ENCODE peak calls at places on chromosomes 13 and 19, in seven cellular contexts. D is HepG2, M is GM12878, H is SK-N-SH, T is HCT116, Z is H1, N is K562. P is an unnamed sample.

GRCh38 chr19:51024924-51025323 is 1.5 kb downstream of the KLK11 start:
- DNase-seq in D (no peak), M (no peak), H (no peak), T (no peak), Z (no peak), N (no peak), P (no peak)

GRCh38 chr19:55188620-55189019 is 8.5 kb upstream of the SYT5 start:
- DNase-seq in D (no peak), M (no peak), H (no peak), T (no peak), Z (no peak), N (no peak), P (no peak)

GRCh38 chr13:95494082-95494681 is 58.3 kb upstream of the CLDN10 start:
- DNase-seq in D (peak; percentile 55), M (no peak), H (peak; percentile 62), T (peak; percentile 62), Z (no peak), N (peak; percentile 57), P (peak; percentile 42)

GRCh38 chr13:109835321-109835720 is 48.9 kb upstream of the IRS2 start:
- DNase-seq in D (no peak), M (no peak), H (no peak), T (no peak), Z (no peak), N (no peak), P (no peak)

GRCh38 chr13:27861165-27861564 is 58.6 kb upstream of the PDX1 start:
- DNase-seq in D (no peak), M (no peak), H (no peak), T (no peak), Z (no peak), N (no peak), P (no peak)

GRCh38 chr13:111065698-111066097 is 49.4 kb upstream of the ARHGEF7 start:
- DNase-seq in D (no peak), M (no peak), H (no peak), T (no peak), Z (no peak), N (no peak), P (no peak)

GRCh38 chr13:30711375-30711774 is 24.0 kb upstream of the ALOX5AP start:
- DNase-seq in D (no peak), M (no peak), H (no peak), T (no peak), Z (no peak), N (no peak), P (no peak)

GRCh38 chr13:73993661-73994060 is 140.5 kb downstream of the KLF12 start:
- DNase-seq in D (no peak), M (no peak), H (no peak), T (no peak), Z (no peak), N (no peak), P (no peak)

GRCh38 chr19:41785653-41786052 is 10.7 kb upstream of the CEACAM3 start:
- DNase-seq in D (peak; percentile 52), M (peak; percentile 35), H (peak; percentile 76), T (peak; percentile 80), Z (peak; percentile 74), N (peak; percentile 85), P (no peak)
- TF ChIP-seq SIN3A in D (no peak), M (no peak), H (no peak), T (no peak), Z (no peak), N (no peak), P (no peak)

GRCh38 chr19:33803383-33803782 is 6.7 kb downstream of the KCTD15 start:
- DNase-seq in D (no peak), M (no peak), H (no peak), T (no peak), Z (no peak), N (no peak), P (no peak)

GRCh38 chr19:33802801-33803200 is 6.1 kb downstream of the KCTD15 start:
- DNase-seq in D (no peak), M (no peak), H (no peak), T (no peak), Z (no peak), N (no peak), P (no peak)

GRCh38 chr19:33800012-33800680 is 3.5 kb downstream of the KCTD15 start:
- DNase-seq in D (no peak), M (no peak), H (peak; percentile 44), T (no peak), Z (no peak), N (no peak), P (no peak)

GRCh38 chr19:33801411-33801810 is 4.7 kb downstream of the KCTD15 start:
- DNase-seq in D (no peak), M (no peak), H (no peak), T (no peak), Z (no peak), N (no peak), P (no peak)

DNA sequence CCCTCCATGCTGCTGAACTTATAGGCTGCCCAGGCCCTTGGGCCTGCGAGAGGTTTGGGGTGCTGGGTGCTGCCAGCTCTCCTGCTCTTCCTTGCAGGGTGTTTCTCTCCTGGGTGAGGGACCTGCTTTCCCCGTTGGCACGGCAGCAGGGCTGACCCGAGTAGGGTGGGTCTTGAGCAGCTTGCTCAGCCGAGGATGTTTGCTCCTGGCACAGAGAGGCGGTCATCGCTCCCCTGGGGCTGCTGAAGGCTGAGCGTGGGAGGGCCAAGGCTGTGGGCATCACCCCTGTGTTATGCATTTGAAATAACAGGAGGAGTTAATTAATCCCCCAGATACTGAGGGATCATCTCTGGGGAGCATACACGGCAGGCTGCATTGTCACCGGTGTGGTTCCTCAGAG is 5.3 kb downstream of the KCTD15 start:
- DNase-seq in D (no peak), M (no peak), H (no peak), T (no peak), Z (no peak), N (no peak), P (no peak)
- H3K27ac ChIP-seq in D (no peak overlapping the region), M (no peak overlapping the region), H (no peak overlapping the region), T (no peak overlapping the region), Z (no peak overlapping the region), N (no peak overlapping the region), P (no peak overlapping the region)

DNA sequence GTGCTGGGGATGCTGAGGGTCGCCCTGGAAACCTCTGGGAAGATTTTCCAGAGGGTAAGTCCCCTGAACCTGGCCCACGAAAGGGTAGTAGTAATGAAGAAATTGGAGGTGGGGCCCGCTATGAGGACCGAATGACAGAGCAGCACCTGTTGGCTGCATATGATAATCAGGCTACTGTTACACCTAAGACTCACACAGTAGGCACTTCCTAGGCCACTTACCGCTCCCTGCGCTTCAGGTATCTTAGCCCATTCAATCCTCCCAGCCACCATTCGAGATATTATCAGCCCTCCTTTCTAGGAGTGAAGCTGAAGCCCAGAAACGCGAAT is 4.3 kb upstream of the LRFN3 start:
- DNase-seq in D (no peak), M (no peak), H (no peak), T (no peak), Z (no peak), N (no peak), P (no peak)
- H3K4me3 ChIP-seq in D (no peak overlapping the region), M (no peak overlapping the region), H (peak overlapping the region; percentile 13), T (peak overlapping the region; percentile 13), Z (peak overlapping the region; percentile 15), N (no peak overlapping the region), P (peak overlapping the region; percentile 14)

DNA sequence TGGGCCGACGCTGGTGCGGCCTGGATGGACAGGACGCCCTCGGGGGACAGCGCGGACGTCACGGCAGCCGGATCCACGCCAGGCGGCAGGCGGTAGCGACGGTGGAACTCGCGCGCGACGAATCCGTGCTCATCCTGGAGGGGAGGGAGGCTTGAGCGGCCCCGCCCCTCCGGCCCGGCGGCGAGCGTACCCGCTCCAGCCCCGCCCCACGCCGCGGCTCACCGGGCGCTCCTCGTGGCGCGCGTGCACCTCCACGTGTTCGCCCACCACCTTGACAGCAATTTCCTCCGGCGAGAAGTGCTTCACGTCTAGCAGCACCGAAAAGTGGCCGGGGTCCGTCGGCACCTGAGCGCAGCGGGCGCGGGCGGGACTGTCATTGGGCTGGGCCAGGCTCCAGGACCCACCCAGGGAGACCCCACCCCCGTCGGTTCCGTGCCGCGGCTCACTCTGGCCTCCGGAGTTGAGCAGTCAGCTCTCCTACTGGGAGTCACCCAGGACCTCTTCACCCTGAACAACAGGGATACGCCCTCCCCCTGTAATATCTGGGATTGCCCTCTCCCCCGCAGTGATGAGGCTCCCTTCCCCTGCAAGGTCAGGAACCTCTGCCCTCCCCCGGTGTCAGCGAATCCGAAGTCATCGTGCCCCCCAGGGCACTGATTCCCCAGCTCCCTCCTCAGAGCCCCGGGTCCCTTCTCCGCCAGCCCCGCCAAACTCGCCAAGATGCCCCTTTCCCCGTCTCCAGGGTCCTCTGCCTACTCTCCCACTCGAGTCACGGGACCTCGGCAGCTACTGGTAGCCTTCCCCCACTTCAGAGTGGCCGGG is 1.1 kb downstream of the HSPB6 start:
- DNase-seq in D (no peak), M (no peak), H (no peak), T (no peak), Z (no peak), N (no peak), P (no peak)
- TF ChIP-seq SIN3A in D (no peak), M (no peak), H (no peak), T (no peak), Z (peak; percentile 30), N (no peak), P (no peak)